ENCODE peak calls at places on chromosome 14, in ten cellular contexts. J is brain microvascular endothelial cell, Z is astrocyte of the spinal cord, X is fibroblast of the aortic adventitia, O is adrenal gland, R is tibial artery, V is pancreas, I is left ventricle myocardium inferior, B is cardiac muscle cell, P is left lung. W is an unnamed sample.
A peak's percentile ranks its signal among the peaks of the same experiment; 100 is the strongest.

GRCh38 chr14:70086685-70087379 is 101.9 kb downstream of the SLC8A3 start:
- DNase-seq in X (peak; percentile 65), Z (peak; percentile 50), R (no peak), I (no peak), B (peak; percentile 72), V (no peak), J (peak; percentile 49), O (peak; percentile 64), P (no peak), W (peak; percentile 62)

GRCh38 chr14:70770490-70770889 is 38.8 kb downstream of the MAP3K9 start:
- DNase-seq in J (no peak), I (no peak), R (no peak), V (no peak), B (no peak), O (no peak), X (no peak), P (no peak), Z (no peak), W (no peak)

GRCh38 chr14:50773632-50774541 is 57.1 kb downstream of the NIN start:
- DNase-seq in V (no peak), R (peak; percentile 30), J (peak; percentile 59), P (no peak), Z (peak; percentile 62), I (no peak), O (peak; percentile 50), B (peak; percentile 50), X (peak; percentile 41), W (peak; percentile 56)

GRCh38 chr14:38278035-38278434 is 22.1 kb upstream of the CLEC14A start:
- DNase-seq in B (no peak), Z (no peak), O (no peak), X (peak; percentile 22), I (no peak), J (no peak), P (no peak), R (no peak), V (no peak), W (peak; percentile 52)

GRCh38 chr14:69612014-69612758 is 790 bp downstream of the SUSD6 start:
- DNase-seq in O (peak; percentile 30), B (peak; percentile 28), I (peak; percentile 38), P (peak; percentile 42), Z (peak; percentile 29), J (no peak), X (no peak), R (no peak), V (peak; percentile 75), W (peak; percentile 28)

GRCh38 chr14:70622111-70622712 is 19.5 kb upstream of the TTC9 start:
- DNase-seq in I (no peak), O (peak; percentile 40), X (peak; percentile 38), V (no peak), R (no peak), B (peak; percentile 37), J (peak; percentile 29), P (no peak), Z (peak; percentile 45), W (peak; percentile 47)

GRCh38 chr14:21300892-21301291 is 21.0 kb downstream of the RPGRIP1 start:
- DNase-seq in R (no peak), P (no peak), J (no peak), O (peak; percentile 32), B (no peak), X (no peak), Z (no peak), I (peak; percentile 24), V (peak; percentile 61), W (no peak)

GRCh38 chr14:33555710-33556350 is 395.0 kb downstream of the EGLN3 start:
- DNase-seq in V (no peak), X (peak; percentile 41), P (no peak), I (no peak), R (no peak), O (no peak), Z (peak; percentile 35), B (peak; percentile 38), J (no peak), W (peak; percentile 65)

GRCh38 chr14:98514016-98514415 is 758.0 kb downstream of the BCL11B start:
- DNase-seq in X (no peak), I (no peak), R (no peak), P (no peak), Z (no peak), V (no peak), O (no peak), B (no peak), J (no peak), W (no peak)

GRCh38 chr14:81296263-81296923 is 75.6 kb upstream of the GTF2A1 start:
- DNase-seq in B (peak; percentile 27), O (no peak), V (no peak), P (no peak), I (no peak), R (no peak), Z (no peak), X (no peak), J (no peak), W (no peak)

GRCh38 chr14:23148596-23149249 is 29.7 kb upstream of the CEBPE start:
- DNase-seq in Z (no peak), J (no peak), P (no peak), B (peak; percentile 68), V (no peak), X (no peak), I (no peak), R (no peak), O (no peak), W (peak; percentile 54)

GRCh38 chr14:34623506-34623905 is 6.4 kb downstream of the SNX6 start:
- DNase-seq in Z (no peak), P (no peak), B (no peak), O (no peak), R (no peak), X (no peak), I (no peak), V (no peak), J (no peak), W (no peak)

GRCh38 chr14:104230946-104231345 is 92.6 kb downstream of the KIF26A start:
- DNase-seq in O (no peak), P (peak; percentile 17), V (no peak), B (no peak), R (no peak), Z (no peak), X (no peak), J (no peak), I (no peak), W (no peak)

GRCh38 chr14:35533357-35534129 is 421 bp upstream of the INSM2 start:
- DNase-seq in V (peak; percentile 89), I (peak; percentile 49), Z (peak; percentile 45), J (peak; percentile 45), X (peak; percentile 11), P (peak; percentile 60), R (no peak), B (peak; percentile 63), O (peak; percentile 64), W (peak; percentile 49)

GRCh38 chr14:70907996-70908917 is 998 bp downstream of the PCNX1 start:
- DNase-seq in Z (peak; percentile 62), V (peak; percentile 82), R (peak; percentile 71), X (peak; percentile 81), P (peak; percentile 55), O (peak; percentile 92), B (peak; percentile 81), I (peak; percentile 58), J (peak; percentile 52), W (peak; percentile 71)

GRCh38 chr14:99907761-99908652 is 114.8 kb downstream of the EML1 start:
- DNase-seq in P (no peak), J (no peak), I (no peak), Z (no peak), O (no peak), X (no peak), B (no peak), R (no peak), V (no peak), W (no peak)

GRCh38 chr14:20686386-20687143 is 2.0 kb upstream of the ANG start:
- DNase-seq in P (no peak), O (no peak), J (no peak), X (no peak), I (no peak), B (no peak), V (no peak), R (no peak), Z (no peak), W (no peak)

GRCh38 chr14:26276757-26277156 is 321.1 kb downstream of the NOVA1 start:
- DNase-seq in O (no peak), P (no peak), I (no peak), B (no peak), Z (no peak), R (no peak), V (no peak), X (no peak), J (no peak), W (no peak)
- TF ChIP-seq CTCF in O (peak; percentile 12), P (no peak), I (no peak), B (no peak), Z (peak; percentile 34), R (no peak), V (no peak), X (no peak), J (peak; percentile 39), W (peak; percentile 3)

GRCh38 chr14:95068091-95068490 is 89.2 kb downstream of the DICER1 start:
- DNase-seq in Z (no peak), O (no peak), R (no peak), P (no peak), J (no peak), V (no peak), B (no peak), X (no peak), I (no peak), W (no peak)

GRCh38 chr14:95067526-95067925 is 89.8 kb downstream of the DICER1 start:
- DNase-seq in X (no peak), J (no peak), O (no peak), R (no peak), Z (no peak), I (no peak), P (no peak), B (no peak), V (no peak), W (no peak)

GRCh38 chr14:95069547-95069946 is 87.8 kb downstream of the DICER1 start:
- DNase-seq in V (no peak), Z (no peak), B (no peak), X (no peak), O (no peak), R (no peak), J (no peak), P (no peak), I (no peak), W (no peak)

GRCh38 chr14:95068521-95068920 is 88.8 kb downstream of the DICER1 start:
- DNase-seq in P (no peak), X (no peak), Z (no peak), V (no peak), I (no peak), B (no peak), R (no peak), O (no peak), J (no peak), W (no peak)

GRCh38 chr14:95069018-95069417 is 88.3 kb downstream of the DICER1 start:
- DNase-seq in P (no peak), Z (no peak), X (no peak), B (no peak), O (no peak), I (no peak), V (no peak), R (no peak), J (no peak), W (no peak)
- H3K4me3 ChIP-seq in P (no peak overlapping the region), Z (no peak overlapping the region), X (no peak overlapping the region), B (no peak overlapping the region), O (no peak overlapping the region), I (no peak overlapping the region), V (no peak overlapping the region), R (no peak overlapping the region), J (no peak overlapping the region), W (no peak overlapping the region)

GRCh38 chr14:39581474-39581873 is 149.2 kb upstream of the FBXO33 start:
- DNase-seq in I (no peak), R (no peak), J (no peak), P (no peak), V (no peak), X (no peak), B (peak; percentile 13), O (no peak), Z (peak; percentile 6), W (no peak)
- TF ChIP-seq CTCF in I (peak; percentile 30), R (peak; percentile 18), J (no peak), P (no peak), V (no peak), X (no peak), B (no peak), O (no peak), Z (peak; percentile 10), W (no peak)

GRCh38 chr14:76446486-76446885 is 70.5 kb downstream of the ESRRB start:
- DNase-seq in B (no peak), O (no peak), I (no peak), J (no peak), R (no peak), Z (no peak), X (no peak), V (no peak), P (no peak), W (no peak)
- H3K4me3 ChIP-seq in B (no peak overlapping the region), O (no peak overlapping the region), I (no peak overlapping the region), J (no peak overlapping the region), R (no peak overlapping the region), Z (no peak overlapping the region), X (no peak overlapping the region), V (no peak overlapping the region), P (no peak overlapping the region), W (no peak overlapping the region)

W was measured in cardiac fibroblast.